ENCODE peak calls at places on chromosome 12, in five cellular contexts. C is progenitor cell of endocrine pancreas; Q is effector CD4-positive, alpha-beta T cell; J is T-helper 1 cell; Z is 8988T. U is an unnamed sample.

GRCh38 chr12:2853626-2854025 is 3.2 kb downstream of the TEX52 start:
- DNase-seq in C (peak), Q (peak), J (peak), Z (peak), U (peak)

GRCh38 chr12:95718772-95719171 is 71.8 kb downstream of the NTN4 start:
- DNase-seq in C (no peak), Q (no peak), J (no peak), Z (no peak), U (no peak)

GRCh38 chr12:57770734-57771133 is 1.2 kb downstream of the METTL1 start:
- DNase-seq in C (no peak), Q (no peak), J (no peak), Z (no peak), U (no peak)

GRCh38 chr12:19547258-19547657 is 108.0 kb downstream of the AEBP2 start:
- DNase-seq in C (no peak), Q (no peak), J (no peak), Z (no peak), U (no peak)

GRCh38 chr12:123843912-123844748 is 82.0 kb downstream of the DNAH10 start:
- DNase-seq in C (no peak), Q (no peak), J (no peak), Z (no peak), U (no peak)

GRCh38 chr12:55708695-55709233 is 1.1 kb upstream of the ITGA7 start:
- DNase-seq in C (no peak), Q (no peak), J (no peak), Z (no peak), U (no peak)

GRCh38 chr12:751192-751827 is 1.1 kb upstream of the WNK1 start:
- DNase-seq in C (peak), Q (peak), J (peak), Z (peak), U (peak)

GRCh38 chr12:14772946-14773345 is 30.3 kb downstream of the WBP11 start:
- DNase-seq in C (no peak), Q (no peak), J (no peak), Z (no peak), U (no peak)

GRCh38 chr12:60257063-60257462 is 661.2 kb downstream of the SLC16A7 start:
- DNase-seq in C (no peak), Q (no peak), J (no peak), Z (no peak), U (no peak)

GRCh38 chr12:12305568-12306300 is 38.9 kb upstream of the LRP6 start:
- DNase-seq in C (no peak), Q (no peak), J (no peak), Z (no peak), U (no peak)

GRCh38 chr12:109173443-109174240 is 57.3 kb downstream of the ACACB start:
- DNase-seq in C (no peak), Q (no peak), J (no peak), Z (no peak), U (no peak)

GRCh38 chr12:81128930-81129554 is 51.2 kb downstream of the ACSS3 start:
- DNase-seq in C (no peak), Q (no peak), J (no peak), Z (no peak), U (peak)

GRCh38 chr12:19544351-19544750 is 105.1 kb downstream of the AEBP2 start:
- DNase-seq in C (no peak), Q (no peak), J (no peak), Z (no peak), U (no peak)